ENCODE peak calls at places on chromosomes 12 and 14, in six cellular contexts. W is K562, A is GM12878, P is HepG2, O is H1, F is GM12891. E is an unnamed sample.
A peak's percentile ranks its signal among the peaks of the same experiment; 100 is the strongest.

GRCh38 chr14:73718742-73719251 is 4.6 kb upstream of the PNMA1 start:
- DNase-seq in A (no peak), F (no peak), W (no peak), O (peak; percentile 92), P (no peak), E (no peak)

GRCh38 chr12:88145567-88146347 is 3.6 kb downstream of the TMTC3 start:
- DNase-seq in O (no peak), P (no peak), W (no peak), A (no peak), F (no peak), E (no peak)

GRCh38 chr12:72271401-72271740 is 799 bp upstream of the TRHDE start:
- DNase-seq in F (no peak), O (peak; percentile 73), P (no peak), W (no peak), A (no peak), E (no peak)

GRCh38 chr12:64655141-64655540 is 44.8 kb downstream of the RASSF3 start:
- DNase-seq in P (peak; percentile 85), W (no peak), F (no peak), A (no peak), O (no peak), E (no peak)

GRCh38 chr12:69002969-69003368 is 70.0 kb upstream of the CPM start:
- DNase-seq in P (no peak), F (no peak), O (no peak), A (no peak), W (no peak), E (no peak)

GRCh38 chr14:85459361-85459760 is 70.6 kb upstream of the FLRT2 start:
- DNase-seq in A (no peak), W (no peak), O (no peak), F (no peak), P (no peak), E (no peak)

GRCh38 chr12:28781671-28782652 is 367.1 kb upstream of the FAR2 start:
- DNase-seq in O (no peak), P (no peak), A (no peak), F (no peak), W (no peak), E (no peak)

GRCh38 chr12:52351196-52352059 is 15.9 kb downstream of the KRT85 start:
- DNase-seq in A (no peak), P (no peak), O (no peak), W (no peak), F (no peak), E (no peak)

GRCh38 chr12:98549371-98550110 is 34.2 kb downstream of the TMPO start:
- DNase-seq in W (no peak), F (no peak), O (no peak), A (no peak), P (no peak), E (no peak)

GRCh38 chr12:94207467-94208432 is 59.4 kb downstream of the PLXNC1 start:
- DNase-seq in F (peak; percentile 37), P (no peak), A (peak; percentile 89), W (no peak), O (no peak), E (peak; percentile 39)

GRCh38 chr12:93502802-93503623 is 35.7 kb downstream of the MRPL42 start:
- DNase-seq in P (peak; percentile 33), F (no peak), A (no peak), O (peak; percentile 61), W (no peak), E (no peak)

GRCh38 chr14:22112004-22112403 is 438.4 kb upstream of the OR4E1 start:
- DNase-seq in A (no peak), O (peak; percentile 76), W (peak; percentile 17), F (no peak), P (peak; percentile 25), E (no peak)

GRCh38 chr12:63857771-63858670 is 13.5 kb downstream of the SRGAP1 start:
- DNase-seq in F (no peak), W (no peak), P (no peak), O (no peak), A (no peak), E (no peak)

GRCh38 chr14:75877292-75877691 is 104.5 kb downstream of the TGFB3 start:
- DNase-seq in A (no peak), O (no peak), F (no peak), W (no peak), P (no peak), E (no peak)

GRCh38 chr12:24707379-24707778 is 241.5 kb downstream of the BCAT1 start:
- DNase-seq in A (no peak), P (no peak), O (no peak), W (no peak), F (no peak), E (no peak)

GRCh38 chr14:45181329-45181728 is 45.6 kb downstream of the FANCM start:
- DNase-seq in A (no peak), P (no peak), F (no peak), O (no peak), W (no peak), E (no peak)

GRCh38 chr14:60691383-60692113 is 32.6 kb downstream of the SIX4 start:
- DNase-seq in P (peak; percentile 77), W (no peak), F (no peak), A (no peak), O (no peak), E (no peak)

DNA sequence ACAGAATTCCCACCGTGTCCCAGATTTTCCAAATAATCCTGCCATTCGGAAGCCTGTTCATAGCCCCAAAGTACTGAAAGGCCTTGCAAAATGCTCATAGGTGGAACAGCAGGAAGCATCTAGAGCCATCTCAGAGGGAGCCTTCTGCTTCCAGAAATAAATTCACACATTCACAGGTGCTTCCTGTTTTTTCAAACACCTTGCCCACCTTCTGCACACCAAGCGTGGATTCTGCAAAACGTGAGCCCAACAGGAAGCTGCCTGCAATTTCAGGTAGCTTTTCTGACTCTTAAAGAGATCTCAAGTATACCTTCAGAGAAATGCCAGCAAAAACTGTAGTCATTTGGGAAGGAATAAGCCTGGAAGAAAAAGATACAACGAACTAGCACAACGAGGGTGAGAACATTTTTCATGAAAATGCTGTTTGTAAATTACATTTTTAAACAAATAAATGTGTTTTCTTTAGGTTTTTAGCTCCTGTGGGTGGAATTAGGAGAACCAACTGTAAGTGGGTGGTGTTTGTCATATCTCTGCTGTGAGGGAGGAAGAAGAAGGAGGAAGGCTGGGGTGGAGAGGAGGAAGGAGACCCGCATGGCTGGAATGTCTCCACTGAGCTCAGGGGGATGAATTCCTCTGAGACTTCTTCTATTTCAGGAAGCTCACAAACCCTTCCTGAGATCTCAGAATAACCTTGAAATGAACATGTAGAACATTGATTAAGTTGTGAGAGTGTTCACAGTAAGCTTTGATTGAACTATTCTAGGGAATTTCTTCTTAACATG is at the start of gene IFNG-AS1:
- DNase-seq in O (no peak), P (no peak), W (no peak), F (no peak), A (peak; percentile 56), E (no peak)
- TF ChIP-seq POLR2A in O (no peak), P (no peak), W (no peak), F (no peak), A (no peak), E (no peak)

GRCh38 chr12:130195776-130196175 is 33.5 kb downstream of the FZD10 start:
- DNase-seq in O (no peak), W (no peak), P (no peak), F (no peak), A (no peak), E (no peak)
- TF ChIP-seq TAF1 in O (no peak), W (no peak), P (no peak), F (no peak), A (no peak), E (no peak)

GRCh38 chr12:6751767-6752166 is 1.2 kb downstream of the MLF2 start:
- DNase-seq in F (no peak), A (no peak), P (no peak), W (no peak), O (no peak), E (no peak)
- TF ChIP-seq POLR2AphosphoS5 in F (no peak), A (no peak), P (no peak), W (no peak), O (no peak), E (no peak)

DNA sequence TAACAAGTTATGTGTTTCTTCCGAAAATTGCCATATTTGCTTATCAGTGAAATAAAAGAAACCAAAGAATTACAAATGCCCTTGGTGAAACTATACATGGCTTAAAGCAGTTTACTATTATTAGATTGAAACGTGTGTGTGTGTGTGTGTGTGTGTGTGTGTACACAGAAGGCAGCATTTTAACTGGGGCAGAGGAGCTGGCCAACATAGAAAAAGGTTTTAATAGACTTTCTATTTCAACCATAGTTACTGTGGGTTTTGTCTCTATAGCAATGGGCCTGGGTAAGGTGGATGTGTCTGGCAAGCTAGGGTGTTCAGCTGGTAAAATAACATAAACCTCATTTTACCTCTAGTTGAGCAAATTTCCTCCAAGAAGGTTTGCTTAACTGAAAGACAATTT is 6.5 kb downstream of the PRICKLE1 start:
- DNase-seq in F (no peak), A (no peak), O (no peak), W (no peak), P (no peak), E (no peak)
- TF ChIP-seq POLR2A in F (no peak), A (no peak), O (no peak), W (no peak), P (no peak), E (no peak)

GRCh38 chr14:103998027-103998426 is 55.7 kb upstream of the RD3L start:
- DNase-seq in F (no peak), W (no peak), A (no peak), O (no peak), P (no peak), E (no peak)

GRCh38 chr14:104003616-104004015 is 61.3 kb upstream of the RD3L start:
- DNase-seq in F (no peak), P (no peak), A (no peak), O (no peak), W (no peak), E (no peak)

GRCh38 chr14:103997391-103997790 is 55.1 kb upstream of the RD3L start:
- DNase-seq in A (no peak), F (no peak), P (no peak), O (no peak), W (no peak), E (no peak)

GRCh38 chr14:103999795-104000440 is 57.6 kb upstream of the RD3L start:
- DNase-seq in W (no peak), P (no peak), A (no peak), F (no peak), O (no peak), E (no peak)

GRCh38 chr14:104001003-104001402 is 58.7 kb upstream of the RD3L start:
- DNase-seq in W (peak; percentile 13), A (no peak), O (no peak), F (no peak), P (peak; percentile 21), E (no peak)
- TF ChIP-seq TAF1 in W (no peak), A (no peak), O (no peak), F (no peak), P (no peak), E (no peak)

GRCh38 chr12:3283137-3283680 is 206.0 kb downstream of the TSPAN9 start:
- DNase-seq in O (no peak), A (no peak), W (no peak), F (no peak), P (no peak), E (no peak)

GRCh38 chr12:3284411-3284810 is 206.6 kb upstream of the PRMT8 start:
- DNase-seq in P (no peak), W (no peak), A (no peak), F (no peak), O (no peak), E (no peak)

GRCh38 chr12:3281588-3282150 is 204.5 kb downstream of the TSPAN9 start:
- DNase-seq in P (no peak), F (no peak), O (no peak), A (no peak), W (no peak), E (no peak)

GRCh38 chr12:3280967-3281366 is 203.8 kb downstream of the TSPAN9 start:
- DNase-seq in F (no peak), A (no peak), P (no peak), W (no peak), O (no peak), E (no peak)

GRCh38 chr12:3282271-3282670 is 205.1 kb downstream of the TSPAN9 start:
- DNase-seq in W (no peak), F (no peak), P (no peak), A (no peak), O (no peak), E (no peak)
- TF ChIP-seq POLR2AphosphoS5 in W (no peak), F (no peak), P (no peak), A (no peak), O (no peak), E (no peak)

E was measured in GM12892.